ENCODE peak calls at places on chromosomes 6 and 20, in five cellular contexts. One of them, this sample, is unnamed.

GRCh38 chr6:5695260-5696245 is 311.2 kb downstream of the NRN1 start:
- DNase-seq in body of pancreas: no peak
- DNase-seq in ovary: no peak
- DNase-seq in endothelial cell of umbilical vein: peak
- DNase-seq in spleen: no peak
- DNase-seq in this sample: no peak

GRCh38 chr20:47066484-47067270 is 172.0 kb downstream of the EYA2 start:
- DNase-seq in endothelial cell of umbilical vein: no peak
- DNase-seq in body of pancreas: no peak
- DNase-seq in spleen: no peak
- DNase-seq in ovary: no peak
- DNase-seq in this sample: no peak

GRCh38 chr6:101401792-101402617 is 8.5 kb downstream of the GRIK2 start:
- DNase-seq in ovary: no peak
- DNase-seq in endothelial cell of umbilical vein: no peak
- DNase-seq in body of pancreas: no peak
- DNase-seq in spleen: no peak
- DNase-seq in this sample: no peak

GRCh38 chr20:44429017-44429339 is 46.7 kb upstream of the TTPAL start:
- DNase-seq in ovary: no peak
- DNase-seq in body of pancreas: no peak
- DNase-seq in spleen: no peak
- DNase-seq in endothelial cell of umbilical vein: no peak
- DNase-seq in this sample: no peak

GRCh38 chr20:48523191-48523757 is 304.5 kb downstream of the PREX1 start:
- DNase-seq in ovary: no peak
- DNase-seq in endothelial cell of umbilical vein: peak
- DNase-seq in body of pancreas: peak
- DNase-seq in spleen: no peak
- DNase-seq in this sample: no peak

GRCh38 chr6:44133003-44133931 is 5.9 kb downstream of the TMEM63B start:
- DNase-seq in ovary: peak
- DNase-seq in endothelial cell of umbilical vein: peak
- DNase-seq in spleen: no peak
- DNase-seq in body of pancreas: no peak
- DNase-seq in this sample: no peak

GRCh38 chr6:47525330-47526057 is 47.9 kb downstream of the CD2AP start:
- DNase-seq in spleen: no peak
- DNase-seq in ovary: no peak
- DNase-seq in endothelial cell of umbilical vein: peak
- DNase-seq in body of pancreas: no peak
- DNase-seq in this sample: no peak

GRCh38 chr6:118968416-118968815 is 33.5 kb upstream of the MCM9 start:
- DNase-seq in ovary: no peak
- DNase-seq in body of pancreas: no peak
- DNase-seq in endothelial cell of umbilical vein: peak
- DNase-seq in spleen: no peak
- DNase-seq in this sample: no peak

GRCh38 chr20:58174708-58175287 is 53.7 kb downstream of the ANKRD60 start:
- DNase-seq in spleen: no peak
- DNase-seq in ovary: peak
- DNase-seq in body of pancreas: no peak
- DNase-seq in endothelial cell of umbilical vein: no peak
- DNase-seq in this sample: no peak

GRCh38 chr6:149534742-149535141 is 11.1 kb downstream of the PPIL4 start:
- DNase-seq in spleen: no peak
- DNase-seq in endothelial cell of umbilical vein: no peak
- DNase-seq in ovary: no peak
- DNase-seq in body of pancreas: no peak
- DNase-seq in this sample: no peak

GRCh38 chr6:146931214-146931613 is 273.0 kb upstream of the STXBP5 start:
- DNase-seq in body of pancreas: no peak
- DNase-seq in ovary: no peak
- DNase-seq in spleen: no peak
- DNase-seq in endothelial cell of umbilical vein: no peak
- DNase-seq in this sample: no peak

GRCh38 chr6:15444881-15445280 is 199.0 kb downstream of the JARID2 start:
- DNase-seq in body of pancreas: peak
- DNase-seq in spleen: no peak
- DNase-seq in endothelial cell of umbilical vein: no peak
- DNase-seq in ovary: no peak
- DNase-seq in this sample: no peak

GRCh38 chr20:64104667-64105451 is 2.5 kb downstream of the NPBWR2 start:
- DNase-seq in body of pancreas: no peak
- DNase-seq in endothelial cell of umbilical vein: no peak
- DNase-seq in spleen: peak
- DNase-seq in ovary: no peak
- DNase-seq in this sample: peak

GRCh38 chr6:111843347-111844147 is 29.7 kb downstream of the FYN start:
- DNase-seq in spleen: peak
- DNase-seq in body of pancreas: no peak
- DNase-seq in endothelial cell of umbilical vein: no peak
- DNase-seq in ovary: no peak
- DNase-seq in this sample: no peak

GRCh38 chr20:916125-916799 is at the start of gene ANGPT4:
- DNase-seq in body of pancreas: no peak
- DNase-seq in endothelial cell of umbilical vein: no peak
- DNase-seq in ovary: peak
- DNase-seq in spleen: no peak
- DNase-seq in this sample: no peak

GRCh38 chr6:81171991-81172740 is 580.3 kb downstream of the TENT5A start:
- DNase-seq in body of pancreas: no peak
- DNase-seq in spleen: no peak
- DNase-seq in endothelial cell of umbilical vein: peak
- DNase-seq in ovary: peak
- DNase-seq in this sample: no peak

GRCh38 chr6:1636971-1637871 is 27.5 kb downstream of the FOXC1 start:
- DNase-seq in body of pancreas: no peak
- DNase-seq in endothelial cell of umbilical vein: no peak
- DNase-seq in ovary: no peak
- DNase-seq in spleen: no peak
- DNase-seq in this sample: no peak

GRCh38 chr6:85362652-85363310 is 87.1 kb upstream of the NT5E start:
- DNase-seq in ovary: no peak
- DNase-seq in body of pancreas: no peak
- DNase-seq in endothelial cell of umbilical vein: no peak
- DNase-seq in spleen: no peak
- DNase-seq in this sample: no peak

GRCh38 chr6:99613398-99613704 is 6.7 kb downstream of the PRDM13 start:
- DNase-seq in body of pancreas: no peak
- DNase-seq in ovary: no peak
- DNase-seq in spleen: peak
- DNase-seq in endothelial cell of umbilical vein: no peak
- DNase-seq in this sample: peak

GRCh38 chr6:67175091-67175490 is 1460.0 kb upstream of the ADGRB3 start:
- DNase-seq in endothelial cell of umbilical vein: no peak
- DNase-seq in ovary: no peak
- DNase-seq in spleen: no peak
- DNase-seq in body of pancreas: no peak
- DNase-seq in this sample: no peak

GRCh38 chr6:139402935-139403386 is 28.5 kb upstream of the CITED2 start:
- DNase-seq in endothelial cell of umbilical vein: peak
- DNase-seq in spleen: no peak
- DNase-seq in body of pancreas: no peak
- DNase-seq in ovary: no peak
- DNase-seq in this sample: no peak

GRCh38 chr20:33411136-33411690 is 9.9 kb upstream of the CDK5RAP1 start:
- DNase-seq in body of pancreas: no peak
- DNase-seq in ovary: no peak
- DNase-seq in spleen: no peak
- DNase-seq in endothelial cell of umbilical vein: no peak
- DNase-seq in this sample: no peak

GRCh38 chr6:134182528-134182927 is 130.1 kb upstream of the SLC2A12 start:
- DNase-seq in spleen: no peak
- DNase-seq in ovary: no peak
- DNase-seq in body of pancreas: no peak
- DNase-seq in endothelial cell of umbilical vein: no peak
- DNase-seq in this sample: no peak

GRCh38 chr20:24117386-24117785 is 128.8 kb upstream of the GGTLC1 start:
- DNase-seq in endothelial cell of umbilical vein: no peak
- DNase-seq in ovary: no peak
- DNase-seq in body of pancreas: no peak
- DNase-seq in spleen: no peak
- DNase-seq in this sample: no peak

GRCh38 chr6:164911873-164912580 is 397.4 kb downstream of the C6orf118 start:
- DNase-seq in endothelial cell of umbilical vein: no peak
- DNase-seq in ovary: no peak
- DNase-seq in body of pancreas: no peak
- DNase-seq in spleen: no peak
- DNase-seq in this sample: no peak

GRCh38 chr6:27414300-27414699 is 25.7 kb downstream of the ZNF391 start:
- DNase-seq in endothelial cell of umbilical vein: no peak
- DNase-seq in body of pancreas: no peak
- DNase-seq in spleen: no peak
- DNase-seq in ovary: no peak
- DNase-seq in this sample: no peak

GRCh38 chr6:138593100-138593877 is 94.0 kb upstream of the NHSL1 start:
- DNase-seq in endothelial cell of umbilical vein: peak
- DNase-seq in ovary: no peak
- DNase-seq in spleen: no peak
- DNase-seq in body of pancreas: no peak
- DNase-seq in this sample: peak

GRCh38 chr20:49210101-49210749 is 9.0 kb upstream of the DDX27 start:
- DNase-seq in endothelial cell of umbilical vein: no peak
- DNase-seq in ovary: no peak
- DNase-seq in spleen: no peak
- DNase-seq in body of pancreas: no peak
- DNase-seq in this sample: no peak

GRCh38 chr6:93644611-93645010 is 225.3 kb upstream of the EPHA7 start:
- DNase-seq in endothelial cell of umbilical vein: peak
- DNase-seq in body of pancreas: no peak
- DNase-seq in spleen: no peak
- DNase-seq in ovary: no peak
- DNase-seq in this sample: no peak

GRCh38 chr6:146666909-146667308 is 68.1 kb downstream of the ADGB start:
- DNase-seq in body of pancreas: no peak
- DNase-seq in ovary: no peak
- DNase-seq in endothelial cell of umbilical vein: no peak
- DNase-seq in spleen: no peak
- DNase-seq in this sample: no peak

DNA sequence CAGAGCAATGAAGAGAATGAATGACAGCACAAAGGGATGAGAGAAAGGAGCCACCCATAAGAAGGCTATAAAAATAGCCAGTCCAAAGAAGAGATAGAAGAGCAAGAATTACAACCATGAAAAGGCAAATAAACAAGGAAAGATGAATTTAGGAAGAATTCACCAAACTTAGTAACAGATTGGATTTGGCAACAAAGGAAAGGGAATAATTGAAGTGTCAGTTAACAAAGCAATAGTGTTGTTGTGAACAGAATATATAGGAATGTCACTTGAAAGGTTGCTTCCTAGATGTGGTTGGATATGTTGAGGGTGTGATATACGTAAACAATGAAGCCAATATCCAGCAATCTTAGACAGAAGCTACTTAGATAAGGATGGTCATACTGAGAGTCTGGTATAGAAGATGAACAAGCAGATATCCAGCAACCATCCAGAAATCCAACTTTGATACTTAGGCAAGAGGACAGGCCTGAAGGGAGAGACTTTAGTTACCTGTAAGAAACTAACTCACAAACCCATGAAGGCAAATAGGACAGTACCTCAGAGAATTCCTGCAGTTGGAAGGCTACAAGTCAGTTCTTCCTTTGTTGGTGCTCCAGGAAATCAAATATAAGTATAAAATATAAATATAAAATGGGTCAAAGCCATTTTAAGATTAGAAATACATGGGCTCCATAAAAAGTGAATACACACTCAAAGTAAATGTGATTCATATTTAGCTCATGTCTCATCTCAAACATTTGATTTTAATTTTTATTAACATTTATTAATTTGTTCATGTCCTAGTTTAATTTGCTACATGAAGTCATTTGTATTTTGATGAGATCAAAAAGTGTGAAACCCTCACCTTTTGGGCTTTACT is 106.5 kb downstream of the HFE start:
- DNase-seq in ovary: no peak
- DNase-seq in endothelial cell of umbilical vein: no peak
- DNase-seq in body of pancreas: no peak
- DNase-seq in spleen: no peak
- DNase-seq in this sample: no peak
- TF ChIP-seq POLR2A in ovary: no peak
- TF ChIP-seq POLR2A in endothelial cell of umbilical vein: no peak
- TF ChIP-seq POLR2A in body of pancreas: no peak
- TF ChIP-seq POLR2A in spleen: no peak
- TF ChIP-seq POLR2A in this sample: no peak

GRCh38 chr6:25645916-25646315 is 6.1 kb upstream of the SCGN start:
- DNase-seq in endothelial cell of umbilical vein: no peak
- DNase-seq in ovary: no peak
- DNase-seq in spleen: no peak
- DNase-seq in body of pancreas: no peak
- DNase-seq in this sample: no peak
- TF ChIP-seq POLR2A in endothelial cell of umbilical vein: no peak
- TF ChIP-seq POLR2A in ovary: no peak
- TF ChIP-seq POLR2A in spleen: no peak
- TF ChIP-seq POLR2A in body of pancreas: no peak
- TF ChIP-seq POLR2A in this sample: no peak

GRCh38 chr20:41340327-41341055 is at the start of gene LPIN3:
- DNase-seq in ovary: peak
- DNase-seq in endothelial cell of umbilical vein: peak
- DNase-seq in body of pancreas: peak
- DNase-seq in spleen: peak
- DNase-seq in this sample: peak
- TF ChIP-seq POLR2A in ovary: peak
- TF ChIP-seq POLR2A in endothelial cell of umbilical vein: no peak
- TF ChIP-seq POLR2A in body of pancreas: peak
- TF ChIP-seq POLR2A in spleen: no peak
- TF ChIP-seq POLR2A in this sample: peak

GRCh38 chr6:33072508-33073100 is 845 bp downstream of the HLA-DPA1 start:
- DNase-seq in ovary: no peak
- DNase-seq in endothelial cell of umbilical vein: no peak
- DNase-seq in spleen: no peak
- DNase-seq in body of pancreas: no peak
- DNase-seq in this sample: no peak

GRCh38 chr6:33071579-33071978 is 1.9 kb downstream of the HLA-DPA1 start:
- DNase-seq in ovary: no peak
- DNase-seq in spleen: no peak
- DNase-seq in endothelial cell of umbilical vein: no peak
- DNase-seq in body of pancreas: no peak
- DNase-seq in this sample: no peak

GRCh38 chr6:33075568-33076405 is at the start of gene HLA-DPB1:
- DNase-seq in body of pancreas: no peak
- DNase-seq in spleen: peak
- DNase-seq in ovary: no peak
- DNase-seq in endothelial cell of umbilical vein: peak
- DNase-seq in this sample: no peak

GRCh38 chr6:33075208-33075567 is 602 bp upstream of the HLA-DPB1 start:
- DNase-seq in body of pancreas: no peak
- DNase-seq in spleen: no peak
- DNase-seq in endothelial cell of umbilical vein: no peak
- DNase-seq in ovary: no peak
- DNase-seq in this sample: no peak

DNA sequence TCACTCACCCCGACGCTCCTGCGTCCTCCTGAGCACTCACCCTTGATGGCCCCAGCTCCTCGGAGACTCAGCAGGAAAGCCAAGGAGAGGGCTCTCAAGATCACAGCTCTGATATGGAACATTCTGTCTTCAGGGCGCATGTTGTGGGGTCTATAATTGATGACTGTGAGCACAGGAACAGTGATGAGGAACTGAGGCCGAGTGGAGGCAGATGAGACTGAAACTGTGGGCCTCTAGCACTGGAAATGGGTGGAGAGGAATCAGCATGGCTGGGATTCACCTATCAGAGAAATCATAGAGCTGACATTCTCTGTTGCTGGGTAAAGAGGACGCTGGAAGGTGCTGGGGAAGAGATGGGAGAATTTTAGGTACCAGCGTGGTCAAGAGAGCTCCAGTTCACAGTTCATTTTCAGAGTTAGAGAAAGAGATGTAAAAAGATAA is at the start of gene HLA-DPA1:
- DNase-seq in endothelial cell of umbilical vein: no peak
- DNase-seq in ovary: no peak
- DNase-seq in body of pancreas: no peak
- DNase-seq in spleen: peak
- DNase-seq in this sample: no peak
- TF ChIP-seq POLR2A in endothelial cell of umbilical vein: no peak
- TF ChIP-seq POLR2A in ovary: no peak
- TF ChIP-seq POLR2A in body of pancreas: peak
- TF ChIP-seq POLR2A in spleen: peak
- TF ChIP-seq POLR2A in this sample: peak

This sample was measured in right lobe of liver.